ENCODE peak calls at places on chromosomes 3 and 15, in four cellular contexts. O is ovary; T is esophagus squamous epithelium; V is effector memory CD4-positive, alpha-beta T cell. X is an unnamed sample. For H3K4me1 and H3K9me3, the result is how much of the 10 kb centered on the place peaks cover.

GRCh38 chr3:85560088-85560790 is 601.5 kb downstream of the CADM2 start:
- DNase-seq in T (no peak), O (no peak), V (no peak), X (no peak)

GRCh38 chr3:183539821-183540220 is 15.7 kb downstream of the KLHL6 start:
- DNase-seq in O (no peak), V (no peak), T (no peak), X (no peak)

GRCh38 chr15:60362318-60363023 is 35.3 kb downstream of the ANXA2 start:
- DNase-seq in V (no peak), O (no peak), T (no peak), X (no peak)

GRCh38 chr15:85800460-85801123 is 5.9 kb upstream of the KLHL25 start:
- DNase-seq in O (no peak), T (no peak), V (no peak), X (peak)

GRCh38 chr3:71987828-71988227 is 202.9 kb upstream of the PROK2 start:
- DNase-seq in V (no peak), O (no peak), T (no peak), X (no peak)

GRCh38 chr15:56844892-56845291 is 73.6 kb upstream of the TCF12 start:
- DNase-seq in V (no peak), O (no peak), T (no peak), X (no peak)

GRCh38 chr3:49899815-49900214 is 3.9 kb downstream of the MST1R start:
- DNase-seq in T (no peak), V (no peak), O (no peak), X (peak)

GRCh38 chr3:7709383-7710082 is 792.1 kb upstream of the LMCD1 start:
- DNase-seq in T (no peak), V (no peak), O (no peak), X (no peak)

GRCh38 chr15:39283531-39283930 is 297.3 kb upstream of the THBS1 start:
- DNase-seq in O (no peak), V (no peak), T (no peak), X (no peak)
- H3K4me1 ChIP-seq in O (under half), V (under half), T (under half), X (under half)

GRCh38 chr15:29092376-29093064 is 177.1 kb downstream of the NSMCE3 start:
- DNase-seq in V (no peak), O (no peak), T (no peak), X (no peak)
- H3K9me3 ChIP-seq in V (under half), O (under half), T (under half), X (under half)

DNA sequence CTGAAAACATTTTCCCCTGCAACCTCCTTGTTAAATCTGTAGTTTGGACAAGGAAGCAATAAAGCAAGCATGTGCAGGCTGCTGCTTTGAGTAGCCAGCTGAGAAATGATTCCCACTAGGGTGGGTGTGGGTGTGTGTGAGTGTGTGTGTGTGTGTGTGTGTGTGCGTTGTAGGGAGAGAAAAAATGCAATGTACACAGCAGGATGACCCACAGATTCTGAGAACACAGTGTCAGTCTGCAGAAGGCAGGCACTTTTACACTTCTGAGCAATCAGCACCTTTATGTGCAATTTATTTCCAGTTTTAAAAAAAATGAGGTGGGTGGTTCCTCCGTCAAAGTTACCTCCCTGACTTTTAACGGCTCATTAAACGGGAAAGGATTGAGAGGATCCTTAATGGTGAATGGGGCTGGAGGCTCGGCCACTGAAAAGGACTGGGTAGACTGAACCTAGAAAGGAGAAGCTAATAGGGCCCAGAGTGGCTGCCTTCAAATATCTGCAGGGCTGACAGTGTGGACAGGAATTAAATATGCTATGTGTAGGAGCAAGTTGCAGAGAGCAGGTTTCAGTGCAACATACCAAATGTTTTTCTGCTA is 38.5 kb upstream of the LIPC start:
- DNase-seq in T (no peak), O (no peak), V (no peak), X (no peak)
- H3K4me1 ChIP-seq in T (under half), O (under half), V (under half), X (under half)

DNA sequence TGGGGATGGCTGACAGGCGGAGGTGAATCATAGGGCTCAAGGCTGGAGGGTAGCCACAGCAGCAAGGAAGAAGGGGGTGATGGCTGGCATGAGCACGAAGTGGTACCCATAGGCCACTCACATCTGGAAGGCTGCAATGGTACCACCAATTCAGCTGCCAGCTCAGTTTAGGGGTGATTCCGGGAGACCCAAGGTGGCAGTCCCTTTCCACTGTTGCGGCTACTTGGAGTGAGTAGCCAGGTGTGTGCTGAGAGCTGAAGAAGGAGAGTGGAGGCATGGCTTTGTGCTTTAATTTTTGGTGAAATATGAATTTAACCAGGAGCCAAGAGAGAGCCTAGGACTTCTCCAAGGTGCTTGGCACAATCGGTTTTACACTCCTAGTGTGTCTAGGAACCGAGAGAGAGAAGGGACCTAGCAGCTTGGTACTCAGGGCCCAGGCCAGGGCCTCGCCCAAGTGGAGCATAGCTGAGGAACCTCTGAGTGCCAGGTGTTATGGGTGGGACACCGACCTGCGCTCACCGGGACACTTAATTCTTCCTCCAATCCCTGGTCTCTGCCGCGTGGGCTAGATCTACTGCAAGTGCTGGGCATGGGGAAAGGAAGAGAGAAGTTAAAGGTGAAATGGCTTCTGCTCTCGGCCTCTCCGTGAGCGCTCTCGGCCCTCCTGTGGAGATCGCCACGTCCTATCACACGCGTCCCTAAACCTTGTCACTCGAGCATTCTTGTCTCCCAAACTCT is 32.2 kb upstream of the POLG start:
- DNase-seq in O (no peak), T (no peak), V (no peak), X (no peak)
- H3K9me3 ChIP-seq in O (under half), T (under half), V (under half), X (under half)

GRCh38 chr3:26368312-26368711 is 254.3 kb upstream of the LRRC3B start:
- DNase-seq in T (no peak), V (no peak), O (no peak), X (no peak)

GRCh38 chr3:26369133-26369532 is 253.4 kb upstream of the LRRC3B start:
- DNase-seq in T (no peak), V (no peak), O (no peak), X (no peak)

GRCh38 chr3:26365706-26366105 is 256.9 kb upstream of the LRRC3B start:
- DNase-seq in T (no peak), V (no peak), O (no peak), X (no peak)
- H3K4me1 ChIP-seq in T (under half), V (under half), O (under half), X (under half)

DNA sequence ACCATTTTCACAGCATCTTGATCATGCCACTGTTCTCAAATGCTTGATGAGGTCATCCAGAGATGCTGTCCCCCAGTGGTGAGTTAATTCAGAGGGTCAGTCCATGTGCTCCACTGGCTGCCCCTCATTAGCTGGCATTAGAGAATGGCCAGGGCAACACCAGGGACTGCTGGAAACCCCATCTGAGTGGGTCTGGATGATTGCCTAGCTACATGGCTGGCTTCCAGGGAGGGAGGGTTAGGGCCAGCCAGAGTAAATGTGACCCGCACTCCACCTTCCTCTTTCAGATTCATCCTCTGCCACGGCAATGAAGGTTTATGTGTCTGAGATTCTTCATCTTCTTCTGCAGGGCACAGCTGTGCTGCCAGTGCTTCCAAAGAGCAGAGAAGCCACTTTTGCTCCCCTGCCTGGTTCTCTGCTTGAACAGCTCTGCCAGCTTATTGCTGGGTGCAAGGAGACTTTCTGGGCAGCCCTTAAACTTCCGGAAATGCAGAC is 391.9 kb downstream of the OCA2 start:
- DNase-seq in V (no peak), O (no peak), T (no peak), X (no peak)
- H3K9me3 ChIP-seq in V (under half), O (under half), T (under half), X (under half)

GRCh38 chr3:51734572-51734907 is 27.7 kb downstream of the GRM2 start:
- DNase-seq in O (no peak), T (no peak), V (no peak), X (no peak)
- H3K4me1 ChIP-seq in O (under half), T (under half), V (under half), X (under half)

GRCh38 chr15:25062551-25063430 is 108.0 kb downstream of the SNRPN start:
- DNase-seq in V (no peak), O (no peak), T (no peak), X (no peak)

GRCh38 chr15:25059698-25060471 is 105.1 kb downstream of the SNRPN start:
- DNase-seq in V (no peak), T (no peak), O (no peak), X (no peak)

GRCh38 chr15:25060996-25061620 is 106.3 kb downstream of the SNRPN start:
- DNase-seq in V (no peak), O (no peak), T (no peak), X (no peak)

GRCh38 chr15:25060472-25060803 is 105.7 kb downstream of the SNRPN start:
- DNase-seq in O (no peak), V (no peak), T (no peak), X (no peak)

GRCh38 chr15:25061808-25062550 is 107.2 kb downstream of the SNRPN start:
- DNase-seq in V (no peak), O (no peak), T (no peak), X (no peak)
- H3K9me3 ChIP-seq in V (half or more), O (half or more), T (half or more), X (under half)